ENCODE peak calls at places on chromosomes 16 and 17, in eight cellular contexts. B, Z, K, Q, T, A, W and X are unnamed samples.

GRCh38 chr17:43784628-43785101 is 4.4 kb downstream of the CFAP97D1 start:
- DNase-seq in B (no peak), Z (peak; percentile 84), K (peak; percentile 72), Q (peak; percentile 57), T (peak; percentile 91), A (peak; percentile 87), W (no peak), X (no peak)

GRCh38 chr17:4448197-4448980 is 14.6 kb downstream of the SPNS3 start:
- DNase-seq in B (no peak), Z (peak; percentile 4), K (no peak), Q (peak; percentile 60), T (no peak), A (no peak), W (no peak), X (no peak)

GRCh38 chr17:81650951-81651350 is 5.4 kb downstream of the PDE6G start:
- DNase-seq in B (no peak), Z (no peak), K (no peak), Q (no peak), T (no peak), A (no peak), W (no peak), X (no peak)

GRCh38 chr17:3988297-3989120 is 24.3 kb upstream of the ATP2A3 start:
- DNase-seq in B (no peak), Z (peak; percentile 26), K (no peak), Q (no peak), T (no peak), A (peak; percentile 41), W (no peak), X (no peak)

GRCh38 chr16:52812945-52813556 is 239.6 kb downstream of the CHD9NB start:
- DNase-seq in B (no peak), Z (peak; percentile 81), K (no peak), Q (peak; percentile 66), T (peak; percentile 75), A (peak; percentile 75), W (no peak), X (no peak)

GRCh38 chr17:80119839-80120238 is 18.5 kb downstream of the GAA start:
- DNase-seq in B (no peak), Z (no peak), K (no peak), Q (no peak), T (no peak), A (no peak), W (no peak), X (no peak)

GRCh38 chr17:8162997-8163977 is 539 bp upstream of the VAMP2 start:
- DNase-seq in B (no peak), Z (no peak), K (no peak), Q (no peak), T (no peak), A (no peak), W (peak; percentile 80), X (no peak)

GRCh38 chr17:3894927-3895343 is 2.1 kb upstream of the CAMKK1 start:
- DNase-seq in B (no peak), Z (no peak), K (no peak), Q (peak; percentile 78), T (peak; percentile 41), A (peak; percentile 26), W (no peak), X (no peak)

GRCh38 chr16:9016824-9017223 is 53.1 kb upstream of the USP7 start:
- DNase-seq in B (no peak), Z (no peak), K (no peak), Q (no peak), T (no peak), A (no peak), W (no peak), X (no peak)

GRCh38 chr17:74059471-74059870 is 144.0 kb upstream of the RPL38 start:
- DNase-seq in B (no peak), Z (no peak), K (no peak), Q (no peak), T (no peak), A (no peak), W (no peak), X (no peak)

GRCh38 chr16:53434436-53435065 is at the start of gene RBL2:
- DNase-seq in B (peak; percentile 83), Z (peak; percentile 15), K (no peak), Q (peak; percentile 87), T (peak; percentile 40), A (peak; percentile 83), W (peak; percentile 79), X (peak; percentile 63)

GRCh38 chr16:46947900-46948547 is 25.4 kb downstream of the DNAJA2 start:
- DNase-seq in B (peak; percentile 67), Z (peak; percentile 49), K (no peak), Q (peak; percentile 55), T (peak; percentile 64), A (peak; percentile 26), W (peak; percentile 24), X (no peak)

DNA sequence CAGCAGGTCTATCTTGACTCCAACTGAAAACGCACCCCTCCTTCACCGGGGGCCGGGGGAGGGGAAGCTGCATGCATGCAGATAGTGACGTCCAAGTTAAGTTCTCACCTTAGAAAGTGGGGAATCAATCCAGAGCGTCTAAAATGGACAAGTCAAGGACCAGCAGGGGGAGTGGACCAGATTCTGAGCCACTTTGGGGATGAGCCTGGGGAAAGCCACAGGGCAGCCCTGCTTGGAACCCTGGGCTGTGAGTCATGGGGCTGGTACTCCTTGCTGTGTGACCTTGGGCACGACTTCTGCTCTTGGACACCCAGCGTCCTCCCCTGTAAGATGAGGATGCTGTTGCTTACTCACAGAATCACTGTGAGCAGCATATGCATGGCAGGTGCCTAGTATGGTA is 9.1 kb downstream of the TNFRSF13B start:
- DNase-seq in B (no peak), Z (peak; percentile 11), K (no peak), Q (no peak), T (no peak), A (no peak), W (no peak), X (no peak)
- TF ChIP-seq CTCF in B (peak; percentile 14), Z (peak; percentile 15), K (no peak), Q (no peak), T (no peak), A (no peak), W (no peak), X (no peak)

GRCh38 chr17:37662358-37662757 is 19.1 kb upstream of the DDX52 start:
- DNase-seq in B (no peak), Z (no peak), K (no peak), Q (no peak), T (no peak), A (no peak), W (peak; percentile 31), X (no peak)
- TF ChIP-seq CTCF in B (no peak), Z (no peak), K (no peak), Q (no peak), T (no peak), A (no peak), W (no peak), X (no peak)

DNA sequence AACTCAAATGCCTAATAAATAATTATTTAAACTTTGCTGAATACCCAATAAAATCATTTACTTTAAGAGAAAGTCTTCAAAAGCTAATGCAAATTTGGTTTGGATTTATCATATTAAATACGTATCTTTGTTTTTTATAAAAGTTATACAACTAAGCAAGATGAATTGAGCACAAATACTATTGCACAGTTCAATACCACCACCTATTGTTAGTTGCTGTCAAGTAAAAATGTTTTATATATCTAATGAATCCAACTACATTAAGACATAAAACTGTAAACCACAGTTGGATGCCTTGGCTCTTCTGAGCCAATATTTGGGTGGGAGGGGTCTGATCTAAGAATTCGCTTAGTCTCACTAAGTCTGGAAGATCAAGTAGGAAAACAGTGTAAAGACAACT is 7.7 kb downstream of the FBXL20 start:
- DNase-seq in B (peak; percentile 11), Z (peak; percentile 30), K (no peak), Q (no peak), T (peak; percentile 31), A (peak; percentile 29), W (no peak), X (no peak)
- TF ChIP-seq CTCF in B (peak; percentile 66), Z (no peak), K (peak; percentile 24), Q (no peak), T (no peak), A (no peak), W (no peak), X (peak; percentile 24)

DNA sequence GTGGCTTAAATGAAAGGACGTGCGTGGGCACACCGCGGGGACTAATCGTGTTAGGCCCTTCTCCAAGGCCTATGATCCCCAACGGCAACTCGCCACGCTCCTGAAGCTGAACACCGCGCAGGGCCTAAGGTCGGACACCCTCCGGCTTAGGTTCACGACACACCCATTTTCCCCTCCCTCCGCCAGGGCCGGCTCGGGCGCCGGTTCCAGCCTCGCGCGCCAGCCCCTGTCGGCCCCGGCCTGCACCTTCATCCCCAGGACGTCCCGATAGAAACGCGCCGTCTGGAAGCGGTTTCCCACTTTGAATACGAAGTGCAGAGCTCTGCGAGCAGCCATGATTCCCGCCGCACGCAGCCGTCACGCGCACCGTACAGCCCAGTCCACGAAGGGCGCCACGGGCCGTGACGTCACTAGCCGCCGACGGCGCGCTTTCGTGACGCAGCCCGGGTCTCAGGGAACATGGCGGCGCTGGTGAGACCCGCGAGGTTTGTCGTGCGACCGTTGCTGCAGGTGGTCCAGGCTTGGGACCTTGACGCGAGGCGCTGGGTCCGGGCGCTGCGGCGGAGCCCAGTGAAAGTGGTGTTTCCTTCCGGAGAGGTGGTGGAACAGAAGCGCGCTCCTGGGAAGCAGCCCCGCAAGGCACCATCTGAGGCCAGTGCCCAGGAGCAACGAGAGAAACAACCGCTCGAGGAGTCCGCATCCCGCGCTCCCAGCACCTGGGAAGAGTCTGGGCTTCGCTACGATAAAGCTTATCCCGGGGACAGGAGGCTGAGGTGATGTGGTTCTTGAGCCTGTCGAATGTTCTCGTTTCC is at the start of the genes GLOD4 and MRM3:
- DNase-seq in B (peak; percentile 88), Z (peak; percentile 84), K (peak; percentile 24), Q (peak; percentile 89), T (peak; percentile 87), A (peak; percentile 81), W (peak; percentile 92), X (peak; percentile 89)
- TF ChIP-seq CTCF in B (peak; percentile 7), Z (no peak), K (no peak), Q (no peak), T (no peak), A (peak; percentile 2), W (no peak), X (no peak)

GRCh38 chr16:75304521-75305363 is 53.3 kb upstream of the BCAR1 start:
- DNase-seq in B (no peak), Z (peak; percentile 98), K (peak; percentile 90), Q (peak; percentile 89), T (peak; percentile 94), A (peak; percentile 96), W (no peak), X (no peak)
- TF ChIP-seq CTCF in B (no peak), Z (peak; percentile 16), K (no peak), Q (no peak), T (no peak), A (no peak), W (no peak), X (no peak)

GRCh38 chr16:75801307-75801706 is 75.0 kb upstream of the CPHXL start:
- DNase-seq in B (no peak), Z (peak; percentile 16), K (no peak), Q (peak; percentile 21), T (no peak), A (no peak), W (no peak), X (no peak)
- TF ChIP-seq CTCF in B (peak; percentile 69), Z (peak; percentile 16), K (no peak), Q (peak; percentile 18), T (no peak), A (no peak), W (no peak), X (no peak)